ENCODE peak calls at places on chromosomes 13 and 19, in nine cellular contexts. B, R, Y, N, F, L, M, I and X are unnamed samples.

GRCh38 chr19:50406829-50407228 is 11.9 kb upstream of the SPIB start:
- DNase-seq in L (no peak), I (no peak), R (no peak), B (no peak), Y (no peak), M (no peak), N (no peak), F (no peak), X (no peak)

GRCh38 chr13:110323172-110323851 is 16.2 kb downstream of the COL4A2 start:
- DNase-seq in I (peak; percentile 19), B (no peak), F (no peak), M (no peak), R (no peak), N (no peak), Y (peak; percentile 89), L (no peak), X (no peak)

GRCh38 chr19:2084993-2085720 is 11.0 kb downstream of the MOB3A start:
- DNase-seq in B (no peak), M (peak; percentile 74), I (peak; percentile 33), F (peak; percentile 93), L (peak; percentile 59), Y (peak; percentile 28), R (peak; percentile 64), N (no peak), X (no peak)

GRCh38 chr13:76027131-76027530 is 391.0 kb downstream of the LMO7 start:
- DNase-seq in Y (no peak), L (no peak), B (no peak), R (no peak), N (no peak), I (no peak), M (no peak), F (no peak), X (no peak)

GRCh38 chr19:16477311-16477710 is 5.5 kb upstream of the EPS15L1 start:
- DNase-seq in M (no peak), F (no peak), R (no peak), Y (no peak), N (no peak), L (no peak), I (no peak), B (no peak), X (no peak)

GRCh38 chr13:109224033-109224432 is 562.4 kb downstream of the IRS2 start:
- DNase-seq in R (no peak), L (no peak), M (no peak), Y (no peak), N (no peak), I (no peak), B (no peak), F (no peak), X (no peak)

GRCh38 chr19:38506723-38507550 is 73.4 kb downstream of the RYR1 start:
- DNase-seq in L (peak; percentile 72), N (peak; percentile 100), R (peak; percentile 54), B (peak; percentile 98), M (peak; percentile 82), I (peak; percentile 71), Y (peak; percentile 6), F (peak; percentile 94), X (peak; percentile 86)

GRCh38 chr19:47778089-47778953 is at the start of gene SELENOW:
- DNase-seq in L (peak; percentile 80), M (peak; percentile 92), N (peak; percentile 84), Y (peak; percentile 30), I (peak; percentile 78), R (peak; percentile 82), B (peak; percentile 88), F (peak; percentile 75), X (peak; percentile 88)

GRCh38 chr13:95234242-95234641 is 67.0 kb downstream of the ABCC4 start:
- DNase-seq in B (no peak), F (no peak), Y (no peak), M (no peak), I (no peak), N (no peak), R (no peak), L (no peak), X (no peak)

GRCh38 chr13:61391426-61391825 is 24.2 kb downstream of the PCDH20 start:
- DNase-seq in L (no peak), Y (no peak), I (no peak), B (no peak), M (no peak), F (no peak), N (no peak), R (no peak), X (no peak)

GRCh38 chr19:14003279-14004051 is 2.7 kb downstream of the RFX1 start:
- DNase-seq in M (no peak), L (no peak), F (no peak), B (no peak), I (peak; percentile 17), R (peak; percentile 16), Y (no peak), N (no peak), X (no peak)

GRCh38 chr19:14580623-14581237 is 2.2 kb upstream of the CLEC17A start:
- DNase-seq in I (no peak), Y (no peak), B (no peak), R (no peak), N (no peak), F (no peak), M (no peak), L (no peak), X (no peak)

GRCh38 chr13:28100149-28101121 is at the start of gene FLT3:
- DNase-seq in I (peak; percentile 8), L (peak; percentile 18), R (peak; percentile 18), Y (no peak), B (no peak), M (peak; percentile 35), N (peak; percentile 73), F (peak; percentile 29), X (peak; percentile 75)

GRCh38 chr13:73385848-73386247 is 327.0 kb downstream of the KLF5 start:
- DNase-seq in N (no peak), M (no peak), R (no peak), Y (no peak), L (no peak), B (no peak), F (no peak), I (no peak), X (no peak)

GRCh38 chr13:78589206-78589605 is 14.1 kb downstream of the POU4F1 start:
- DNase-seq in I (no peak), R (peak; percentile 32), Y (no peak), M (peak; percentile 60), B (no peak), F (peak; percentile 74), L (peak; percentile 56), N (peak; percentile 85), X (peak; percentile 92)

GRCh38 chr13:55553736-55554135 is 1587.0 kb upstream of the PRR20A start:
- DNase-seq in Y (no peak), R (no peak), L (no peak), B (no peak), N (no peak), I (no peak), M (no peak), F (no peak), X (no peak)

GRCh38 chr13:113448885-113449692 is 4.2 kb downstream of the ADPRHL1 start:
- DNase-seq in M (peak; percentile 87), B (peak; percentile 82), F (peak; percentile 95), R (no peak), N (no peak), Y (no peak), L (no peak), I (peak; percentile 36), X (no peak)

GRCh38 chr13:73268306-73268705 is 209.5 kb downstream of the KLF5 start:
- DNase-seq in R (no peak), N (no peak), B (no peak), L (no peak), F (peak; percentile 94), M (peak; percentile 58), I (peak; percentile 34), Y (peak; percentile 54), X (no peak)

GRCh38 chr13:36297600-36298338 is at the start of gene CCDC169:
- DNase-seq in N (peak; percentile 93), Y (peak; percentile 60), M (peak; percentile 70), L (peak; percentile 67), R (peak; percentile 63), B (peak; percentile 74), I (peak; percentile 72), F (peak; percentile 67), X (peak; percentile 74)

GRCh38 chr13:85095887-85096286 is 703.3 kb downstream of the SLITRK6 start:
- DNase-seq in N (no peak), Y (no peak), I (no peak), F (no peak), M (no peak), L (no peak), R (no peak), B (no peak), X (no peak)
- TF ChIP-seq CTCF in N (no peak), Y (no peak), I (no peak), F (no peak), M (no peak), L (no peak), R (no peak), B (no peak), X (no peak)

GRCh38 chr13:38872693-38873092 is 117.9 kb downstream of the STOML3 start:
- DNase-seq in F (peak; percentile 68), N (peak; percentile 74), Y (no peak), R (no peak), L (peak; percentile 12), I (peak; percentile 46), B (peak; percentile 19), M (no peak), X (peak; percentile 68)
- TF ChIP-seq CTCF in F (peak; percentile 49), N (peak; percentile 49), Y (peak; percentile 69), R (peak; percentile 55), L (peak; percentile 43), I (peak; percentile 52), B (no peak), M (no peak), X (peak; percentile 83)

GRCh38 chr13:49373699-49374098 is 70.2 kb downstream of the CAB39L start:
- DNase-seq in L (no peak), Y (no peak), I (peak; percentile 35), R (no peak), N (no peak), F (no peak), M (no peak), B (no peak), X (no peak)

GRCh38 chr13:49374585-49375290 is 69.1 kb downstream of the CAB39L start:
- DNase-seq in I (peak; percentile 58), M (no peak), R (no peak), Y (peak; percentile 78), L (no peak), N (no peak), B (no peak), F (peak; percentile 75), X (no peak)

GRCh38 chr13:49369876-49370275 is 74.0 kb downstream of the CAB39L start:
- DNase-seq in N (no peak), L (no peak), M (no peak), Y (no peak), B (no peak), F (no peak), R (no peak), I (no peak), X (no peak)

GRCh38 chr13:49370390-49370789 is 73.5 kb downstream of the CAB39L start:
- DNase-seq in R (no peak), N (no peak), M (no peak), F (no peak), L (no peak), Y (no peak), I (no peak), B (no peak), X (no peak)

GRCh38 chr13:49371943-49372636 is 71.8 kb downstream of the CAB39L start:
- DNase-seq in R (no peak), B (no peak), I (no peak), Y (no peak), N (no peak), F (no peak), L (no peak), M (no peak), X (no peak)
- TF ChIP-seq CTCF in R (no peak), B (no peak), I (no peak), Y (no peak), N (no peak), F (no peak), L (no peak), M (no peak), X (no peak)

GRCh38 chr19:5665781-5666513 is 14.4 kb downstream of the MICOS13 start:
- DNase-seq in L (no peak), F (peak; percentile 64), B (no peak), I (peak; percentile 49), N (no peak), M (no peak), Y (peak; percentile 79), R (no peak), X (no peak)
- TF ChIP-seq CTCF in L (no peak), F (no peak), B (no peak), I (peak; percentile 41), N (no peak), M (no peak), Y (peak; percentile 63), R (no peak), X (no peak)